ENCODE peak calls at places on chromosomes 2 and 18, in nine cellular contexts. D, M, S, W, E, T, Y, R and P are unnamed samples.

GRCh38 chr2:101846973-101847372 is 144.8 kb upstream of the IL1R2 start:
- DNase-seq in D (no peak), M (no peak), S (no peak), W (no peak), E (no peak), T (no peak), Y (no peak), R (no peak), P (no peak)

GRCh38 chr18:74899554-74899953 is 301.9 kb downstream of the ZNF407 start:
- DNase-seq in D (no peak), M (peak; percentile 8), S (no peak), W (peak; percentile 73), E (no peak), T (no peak), Y (no peak), R (no peak), P (no peak)

GRCh38 chr2:98393354-98393753 is 47.1 kb downstream of the CNGA3 start:
- DNase-seq in D (no peak), M (no peak), S (no peak), W (no peak), E (no peak), T (no peak), Y (no peak), R (no peak), P (no peak)

GRCh38 chr18:50154420-50154819 is 40.5 kb downstream of the MYO5B start:
- DNase-seq in D (no peak), M (no peak), S (no peak), W (no peak), E (no peak), T (no peak), Y (peak; percentile 2), R (no peak), P (no peak)

GRCh38 chr2:152678808-152679207 is 38.5 kb downstream of the PRPF40A start:
- DNase-seq in D (no peak), M (no peak), S (no peak), W (no peak), E (no peak), T (no peak), Y (no peak), R (no peak), P (no peak)

GRCh38 chr2:219475697-219476604 is 22.7 kb upstream of the GMPPA start:
- DNase-seq in D (peak; percentile 78), M (peak; percentile 89), S (peak; percentile 9), W (peak; percentile 8), E (peak; percentile 62), T (peak; percentile 86), Y (peak; percentile 87), R (peak; percentile 69), P (peak; percentile 37)

GRCh38 chr2:216934623-216935022 is 74.8 kb upstream of the TNP1 start:
- DNase-seq in D (no peak), M (no peak), S (no peak), W (no peak), E (no peak), T (no peak), Y (no peak), R (no peak), P (no peak)

GRCh38 chr2:240604291-240604938 is 17.9 kb downstream of the CAPN10 start:
- DNase-seq in D (no peak), M (peak; percentile 94), S (peak; percentile 65), W (peak; percentile 28), E (peak; percentile 79), T (no peak), Y (peak; percentile 82), R (peak; percentile 88), P (no peak)

GRCh38 chr2:10514743-10515142 is 66.6 kb upstream of the ODC1 start:
- DNase-seq in D (no peak), M (peak; percentile 74), S (no peak), W (no peak), E (peak; percentile 86), T (no peak), Y (no peak), R (peak; percentile 51), P (no peak)

GRCh38 chr18:33812186-33812585 is 234.2 kb downstream of the ASXL3 start:
- DNase-seq in D (no peak), M (no peak), S (no peak), W (no peak), E (no peak), T (no peak), Y (no peak), R (no peak), P (no peak)

GRCh38 chr2:58432491-58433166 is 191.5 kb upstream of the FANCL start:
- DNase-seq in D (no peak), M (no peak), S (no peak), W (no peak), E (no peak), T (no peak), Y (no peak), R (no peak), P (no peak)

GRCh38 chr2:128293870-128294455 is 24.7 kb downstream of the HS6ST1 start:
- DNase-seq in D (no peak), M (no peak), S (no peak), W (no peak), E (no peak), T (no peak), Y (no peak), R (no peak), P (no peak)

GRCh38 chr2:17545680-17546613 is 5.5 kb downstream of the VSNL1 start:
- DNase-seq in D (no peak), M (no peak), S (no peak), W (no peak), E (no peak), T (no peak), Y (no peak), R (no peak), P (no peak)

GRCh38 chr2:10342245-10342951 is 39.7 kb downstream of the HPCAL1 start:
- DNase-seq in D (no peak), M (no peak), S (no peak), W (no peak), E (no peak), T (no peak), Y (no peak), R (no peak), P (no peak)

GRCh38 chr2:61469424-61470121 is 1.3 kb downstream of the USP34 start:
- DNase-seq in D (no peak), M (no peak), S (no peak), W (no peak), E (peak; percentile 25), T (no peak), Y (no peak), R (peak; percentile 12), P (no peak)

GRCh38 chr2:134398300-134398699 is 144.4 kb downstream of the MGAT5 start:
- DNase-seq in D (no peak), M (no peak), S (no peak), W (no peak), E (peak; percentile 48), T (no peak), Y (no peak), R (peak; percentile 68), P (no peak)

GRCh38 chr18:47747260-47747795 is 183.1 kb downstream of the SMAD2 start:
- DNase-seq in D (no peak), M (no peak), S (no peak), W (no peak), E (no peak), T (no peak), Y (no peak), R (no peak), P (no peak)

GRCh38 chr2:232329716-232330067 is 48.9 kb upstream of the ALPP start:
- DNase-seq in D (no peak), M (no peak), S (no peak), W (no peak), E (no peak), T (no peak), Y (no peak), R (no peak), P (no peak)

GRCh38 chr2:239158641-239159475 is 242.0 kb downstream of the HDAC4 start:
- DNase-seq in D (no peak), M (no peak), S (no peak), W (no peak), E (no peak), T (no peak), Y (no peak), R (no peak), P (no peak)

GRCh38 chr2:173511357-173511756 is 156.7 kb downstream of the CDCA7 start:
- DNase-seq in D (no peak), M (no peak), S (no peak), W (peak; percentile 54), E (no peak), T (no peak), Y (no peak), R (no peak), P (no peak)

GRCh38 chr2:120860579-120860922 is 124.9 kb downstream of the GLI2 start:
- DNase-seq in D (no peak), M (no peak), S (no peak), W (no peak), E (no peak), T (no peak), Y (no peak), R (no peak), P (no peak)